ENCODE peak calls at places on chromosomes 1 and 21, in ten cellular contexts. E is epithelial cell of esophagus; A is PC-3; W is GM12865; X is kidney epithelial cell; Q is lower lobe of right lung; H is ovary; B is CD8-positive, alpha-beta T cell; Z is cardiac fibroblast; P is right atrium auricular region. D is an unnamed sample.

GRCh38 chr21:32772281-32773047 is 909 bp upstream of the PAXBP1 start:
- DNase-seq in E (peak), A (peak), W (peak), X (no peak), Q (no peak), H (no peak), B (peak), Z (peak), P (peak), D (peak)

GRCh38 chr1:27418326-27418761 is 25.9 kb downstream of the GPR3 start:
- DNase-seq in E (peak), A (peak), W (peak), X (peak), Q (peak), H (peak), B (no peak), Z (peak), P (no peak), D (peak)

GRCh38 chr1:198088360-198089071 is 68.3 kb upstream of the NEK7 start:
- DNase-seq in E (peak), A (peak), W (peak), X (no peak), Q (peak), H (no peak), B (peak), Z (peak), P (no peak), D (peak)

GRCh38 chr21:45802425-45802824 is 158.9 kb downstream of the PCBP3 start:
- DNase-seq in E (no peak), A (no peak), W (no peak), X (no peak), Q (no peak), H (no peak), B (no peak), Z (no peak), P (no peak), D (no peak)

GRCh38 chr1:6947952-6948351 is 162.7 kb downstream of the CAMTA1 start:
- DNase-seq in E (no peak), A (no peak), W (no peak), X (no peak), Q (no peak), H (no peak), B (no peak), Z (no peak), P (no peak), D (no peak)

GRCh38 chr1:108327534-108328462 is 83.9 kb upstream of the NBPF4 start:
- DNase-seq in E (no peak), A (peak), W (peak), X (no peak), Q (no peak), H (no peak), B (no peak), Z (no peak), P (no peak), D (no peak)

GRCh38 chr21:17781524-17781923 is 37.6 kb downstream of the C21orf91 start:
- DNase-seq in E (no peak), A (no peak), W (no peak), X (no peak), Q (no peak), H (no peak), B (no peak), Z (no peak), P (no peak), D (no peak)

GRCh38 chr1:82565546-82565945 is 764.8 kb downstream of the ADGRL2 start:
- DNase-seq in E (peak), A (peak), W (no peak), X (peak), Q (no peak), H (no peak), B (no peak), Z (peak), P (no peak), D (no peak)

GRCh38 chr1:62318756-62319544 is at the start of gene KANK4:
- DNase-seq in E (peak), A (no peak), W (no peak), X (no peak), Q (no peak), H (no peak), B (no peak), Z (no peak), P (no peak), D (no peak)

GRCh38 chr1:212685429-212685828 is 14.2 kb downstream of the BATF3 start:
- DNase-seq in E (no peak), A (no peak), W (no peak), X (no peak), Q (no peak), H (no peak), B (no peak), Z (no peak), P (no peak), D (no peak)

GRCh38 chr1:115356356-115356755 is 18.3 kb upstream of the NGF start:
- DNase-seq in E (no peak), A (no peak), W (no peak), X (no peak), Q (no peak), H (no peak), B (no peak), Z (no peak), P (no peak), D (no peak)

GRCh38 chr1:47380699-47381098 is 35.4 kb upstream of the FOXE3 start:
- DNase-seq in E (no peak), A (no peak), W (no peak), X (no peak), Q (no peak), H (no peak), B (no peak), Z (no peak), P (no peak), D (no peak)

GRCh38 chr1:119537979-119538378 is 31.0 kb downstream of the HSD3B1 start:
- DNase-seq in E (no peak), A (no peak), W (no peak), X (no peak), Q (no peak), H (no peak), B (no peak), Z (no peak), P (no peak), D (no peak)

GRCh38 chr1:239979469-239979868 is 112.2 kb upstream of the FMN2 start:
- DNase-seq in E (no peak), A (no peak), W (no peak), X (no peak), Q (no peak), H (no peak), B (no peak), Z (no peak), P (no peak), D (no peak)

GRCh38 chr1:44239337-44239960 is 26.2 kb downstream of the DMAP1 start:
- DNase-seq in E (peak), A (peak), W (no peak), X (no peak), Q (peak), H (no peak), B (no peak), Z (peak), P (no peak), D (no peak)

DNA sequence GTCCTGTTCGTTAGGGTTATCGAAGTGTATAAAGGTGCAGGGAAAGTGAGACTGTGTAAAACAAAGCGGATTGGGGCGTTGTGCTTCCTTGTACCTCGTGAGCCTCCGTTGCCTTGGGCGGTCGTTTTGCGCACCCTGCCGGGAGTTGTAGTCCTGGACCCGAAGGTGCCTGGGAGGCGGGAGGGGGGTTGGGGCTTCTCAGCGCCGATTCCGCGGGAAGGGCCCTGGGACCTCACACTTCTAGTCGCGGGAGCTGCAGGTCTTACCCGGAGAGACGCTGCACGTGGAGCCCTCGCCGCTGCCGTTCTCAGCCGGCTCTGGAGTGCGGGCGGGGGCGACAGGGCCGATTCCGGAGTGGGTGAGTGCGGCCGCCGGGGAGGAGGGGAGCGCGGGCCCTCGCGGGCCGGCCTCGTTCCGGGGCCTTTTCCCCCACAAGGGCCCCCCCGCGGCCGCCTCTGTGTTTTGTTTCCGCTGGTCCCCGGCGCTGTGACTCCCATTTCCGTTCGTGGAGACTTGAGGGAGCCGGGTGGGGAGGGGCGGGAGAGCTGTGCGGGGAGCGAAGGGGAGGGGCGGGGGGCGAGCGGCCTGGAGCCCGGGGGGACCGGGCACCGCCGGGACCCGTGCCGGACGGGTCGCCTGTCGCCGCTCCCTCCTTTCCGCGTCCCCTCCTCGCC is 586 bp downstream of the GABPA start:
- DNase-seq in E (peak), A (peak), W (peak), X (peak), Q (peak), H (peak), B (peak), Z (peak), P (peak), D (peak)
- TF ChIP-seq CTCF in E (no peak), A (no peak), W (no peak), X (no peak), Q (no peak), H (peak), B (no peak), Z (peak), P (no peak), D (no peak)

DNA sequence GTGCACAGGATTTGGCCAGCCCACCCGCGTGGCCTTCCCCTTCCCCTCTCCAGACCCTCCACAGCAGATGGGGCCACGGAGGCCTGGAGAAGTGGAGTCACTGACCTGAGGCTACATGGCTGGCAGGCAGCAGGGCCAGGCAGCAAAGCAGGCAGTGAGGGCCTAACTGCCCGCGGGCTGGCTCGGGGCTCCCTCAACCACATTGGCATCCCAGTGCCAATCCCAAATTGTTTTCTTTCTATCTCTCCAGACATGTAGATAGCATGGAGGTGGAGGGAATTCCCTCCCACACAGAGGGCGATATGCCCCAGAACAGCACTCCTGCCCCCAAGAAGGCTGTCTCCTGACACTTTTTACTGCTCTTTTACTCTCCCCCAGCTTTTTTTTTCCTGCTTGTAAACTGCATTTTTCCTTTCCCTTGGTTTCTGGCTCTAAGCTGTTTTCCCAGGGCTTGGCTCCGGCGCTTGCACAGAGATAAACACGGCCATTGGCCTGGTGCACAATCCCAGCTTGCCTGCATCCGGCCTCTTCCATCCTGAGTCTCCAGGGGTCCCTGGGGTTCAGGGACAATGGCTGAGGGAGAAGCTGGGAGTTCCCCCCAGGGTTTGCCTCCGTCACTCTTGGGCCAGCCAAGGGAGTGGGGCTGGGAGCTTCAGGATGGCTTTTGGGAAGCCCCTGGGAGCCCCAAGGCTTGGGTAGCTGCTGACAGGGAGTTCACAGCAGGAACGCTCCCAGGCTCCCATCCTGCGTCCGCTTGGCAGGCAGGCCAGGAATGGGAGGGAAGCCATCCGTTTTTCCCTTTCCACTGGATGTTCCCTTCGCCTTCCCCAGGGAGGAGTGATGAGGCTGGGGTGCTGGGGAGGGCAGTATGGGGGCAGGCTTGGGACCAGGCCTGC is 7.0 kb downstream of the EPHX1 start:
- DNase-seq in E (no peak), A (no peak), W (no peak), X (no peak), Q (no peak), H (peak), B (no peak), Z (peak), P (peak), D (no peak)
- H3K4me3 ChIP-seq in E (no peak), A (no peak), W (no peak), X (no peak), Q (peak), H (peak), B (no peak), Z (no peak), P (peak), D (no peak)

GRCh38 chr21:16085436-16085835 is 355.7 kb downstream of the USP25 start:
- DNase-seq in E (no peak), A (peak), W (no peak), X (no peak), Q (no peak), H (no peak), B (no peak), Z (peak), P (no peak), D (no peak)

GRCh38 chr21:16088121-16088520 is 358.3 kb downstream of the USP25 start:
- DNase-seq in E (no peak), A (no peak), W (no peak), X (no peak), Q (no peak), H (no peak), B (no peak), Z (no peak), P (no peak), D (no peak)

GRCh38 chr21:16086121-16086520 is 356.3 kb downstream of the USP25 start:
- DNase-seq in E (no peak), A (peak), W (no peak), X (no peak), Q (no peak), H (no peak), B (no peak), Z (no peak), P (no peak), D (no peak)

GRCh38 chr21:16087523-16087922 is 357.7 kb downstream of the USP25 start:
- DNase-seq in E (no peak), A (no peak), W (no peak), X (no peak), Q (no peak), H (no peak), B (no peak), Z (no peak), P (no peak), D (no peak)

DNA sequence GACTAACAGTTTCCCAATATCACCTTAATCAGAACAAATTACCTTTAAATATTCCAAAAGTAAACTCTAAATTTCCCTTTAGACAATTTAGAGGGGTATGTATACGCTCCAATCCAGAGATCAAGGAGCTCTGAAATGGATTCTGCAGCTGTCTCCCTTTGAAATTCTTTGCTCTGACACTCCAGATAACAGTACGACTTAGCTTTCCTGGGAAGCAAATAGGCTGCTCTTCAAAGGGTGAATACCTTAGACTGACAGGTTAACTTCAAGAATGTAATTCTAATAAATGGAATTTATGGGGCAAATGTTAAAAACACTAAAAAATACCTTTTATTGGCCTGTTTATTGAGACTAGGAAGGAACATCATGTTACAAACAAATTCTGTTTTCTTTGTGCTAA is 357.2 kb downstream of the USP25 start:
- DNase-seq in E (no peak), A (no peak), W (no peak), X (no peak), Q (no peak), H (no peak), B (no peak), Z (no peak), P (no peak), D (no peak)
- TF ChIP-seq CTCF in E (no peak), A (no peak), W (no peak), X (no peak), Q (no peak), H (no peak), B (no peak), Z (no peak), P (no peak), D (no peak)

DNA sequence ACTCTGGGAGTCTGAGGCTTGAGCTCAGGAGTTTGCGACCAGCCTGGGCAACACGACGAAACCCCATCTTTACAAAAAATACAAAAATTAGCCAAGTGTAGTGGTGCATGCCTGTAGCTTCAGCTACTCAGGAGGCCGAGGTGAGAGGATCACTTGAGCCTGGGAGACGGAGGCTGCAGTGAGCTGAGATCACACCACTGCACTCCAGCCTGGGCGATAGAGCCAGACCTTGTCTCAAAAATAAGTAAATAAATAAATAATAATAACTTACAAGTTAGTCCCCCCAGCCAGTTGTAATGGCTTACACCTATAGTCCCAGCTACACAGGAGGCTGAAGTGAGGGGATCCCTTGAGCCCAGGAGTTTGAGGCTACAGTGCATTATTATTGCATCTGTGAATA is 21.7 kb upstream of the BTG2 start:
- DNase-seq in E (no peak), A (no peak), W (no peak), X (no peak), Q (no peak), H (no peak), B (no peak), Z (no peak), P (no peak), D (no peak)
- H3K4me3 ChIP-seq in E (no peak), A (no peak), W (no peak), X (no peak), Q (no peak), H (no peak), B (no peak), Z (no peak), P (no peak), D (no peak)

DNA sequence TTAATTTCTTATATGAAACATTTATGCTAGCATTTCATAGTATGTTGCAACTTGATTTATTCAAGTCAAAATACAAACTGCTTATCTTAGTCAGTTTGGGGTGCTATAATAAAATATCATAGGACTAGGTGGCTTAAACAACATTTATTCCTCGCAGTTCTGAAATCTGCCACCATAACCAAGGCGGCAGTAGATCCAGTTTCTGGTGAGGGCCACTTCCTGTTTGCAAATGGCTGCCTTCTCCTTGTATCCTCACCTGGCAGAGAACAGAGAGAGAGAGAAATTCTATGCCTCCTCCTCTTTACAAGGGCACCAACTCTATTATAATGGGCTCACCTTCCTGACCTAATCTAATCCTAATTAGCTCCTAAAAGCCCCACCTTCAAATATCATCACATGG is 76.1 kb upstream of the RGS2 start:
- DNase-seq in E (peak), A (peak), W (peak), X (no peak), Q (no peak), H (no peak), B (no peak), Z (no peak), P (no peak), D (no peak)
- TF ChIP-seq CTCF in E (peak), A (peak), W (peak), X (peak), Q (no peak), H (no peak), B (no peak), Z (peak), P (no peak), D (peak)

DNA sequence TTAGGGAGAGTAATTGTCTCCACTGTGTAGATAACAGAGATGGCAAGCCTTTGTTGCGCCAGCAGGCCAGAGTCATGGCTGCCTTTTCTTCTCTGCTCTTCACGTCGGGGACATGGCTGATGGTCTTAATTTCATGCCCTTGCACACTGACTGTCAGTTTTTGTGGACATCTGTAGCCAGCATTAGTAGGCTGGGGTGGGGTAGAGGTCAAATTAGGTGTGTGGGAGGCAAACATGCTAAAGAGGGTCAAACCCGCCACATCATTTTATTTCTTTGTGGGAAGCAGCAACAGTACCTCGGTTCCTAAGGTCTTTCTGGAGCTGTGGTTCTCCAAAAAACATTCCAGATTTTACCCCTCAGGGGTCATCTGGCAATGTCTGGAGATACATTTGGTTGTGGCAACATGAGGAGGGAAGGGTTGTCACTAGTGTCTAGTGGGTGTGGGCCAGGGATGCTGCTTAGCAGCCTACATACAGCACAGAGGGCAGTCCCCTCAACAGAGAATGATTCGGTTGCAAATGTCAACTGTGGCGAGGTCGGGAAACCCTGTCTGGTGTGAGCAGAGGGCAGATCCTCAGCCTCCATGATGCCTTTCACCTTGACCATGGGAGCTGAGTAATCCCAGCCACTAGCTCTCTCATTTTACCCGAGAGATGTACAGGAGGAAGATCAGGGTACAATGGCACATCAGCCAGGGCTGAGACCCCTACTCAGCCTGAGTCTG is 14.7 kb downstream of the RUNX1 start:
- DNase-seq in E (no peak), A (no peak), W (no peak), X (no peak), Q (no peak), H (no peak), B (no peak), Z (no peak), P (no peak), D (no peak)
- H3K4me3 ChIP-seq in E (no peak), A (no peak), W (no peak), X (no peak), Q (no peak), H (no peak), B (no peak), Z (no peak), P (no peak), D (no peak)